ENCODE peak calls at places on chromosomes 5 and 9, in four cellular contexts. E is tibial nerve, O is heart left ventricle, G is left ventricle myocardium inferior. W is an unnamed sample.

GRCh38 chr5:142847898-142848790 is 78.0 kb downstream of the ARHGAP26 start:
- DNase-seq in E (no peak), O (no peak), G (no peak), W (no peak)

GRCh38 chr5:68548959-68549676 is 333.6 kb downstream of the PIK3R1 start:
- DNase-seq in E (no peak), O (no peak), G (no peak), W (no peak)

GRCh38 chr9:33250458-33250995 is 10.6 kb downstream of the SPINK4 start:
- DNase-seq in E (no peak), O (no peak), G (no peak), W (no peak)

GRCh38 chr5:68460147-68460760 is 244.7 kb downstream of the PIK3R1 start:
- DNase-seq in E (peak), O (peak), G (no peak), W (no peak)

GRCh38 chr5:123425444-123425843 is 2.2 kb upstream of the CEP120 start:
- DNase-seq in E (no peak), O (no peak), G (no peak), W (no peak)

GRCh38 chr5:124206540-124206939 is 539.9 kb downstream of the ZNF608 start:
- DNase-seq in E (no peak), O (no peak), G (no peak), W (no peak)

GRCh38 chr9:79570449-79571308 is 1.1 kb upstream of the TLE4 start:
- DNase-seq in E (peak), O (peak), G (peak), W (no peak)

GRCh38 chr5:378976-379742 is 57.6 kb downstream of the AHRR start:
- DNase-seq in E (no peak), O (no peak), G (no peak), W (no peak)

GRCh38 chr5:112738180-112738560 is 485 bp downstream of the APC start:
- DNase-seq in E (no peak), O (no peak), G (no peak), W (no peak)

GRCh38 chr5:14488697-14489096 is 92.9 kb upstream of the OTULINL start:
- DNase-seq in E (no peak), O (no peak), G (no peak), W (no peak)

GRCh38 chr5:14490309-14490711 is 91.3 kb upstream of the OTULINL start:
- DNase-seq in E (no peak), O (no peak), G (no peak), W (no peak)

GRCh38 chr5:14491015-14491414 is 90.6 kb upstream of the OTULINL start:
- DNase-seq in E (no peak), O (no peak), G (peak), W (no peak)

GRCh38 chr5:14487896-14488570 is 93.6 kb upstream of the OTULINL start:
- DNase-seq in E (no peak), O (no peak), G (no peak), W (no peak)

DNA sequence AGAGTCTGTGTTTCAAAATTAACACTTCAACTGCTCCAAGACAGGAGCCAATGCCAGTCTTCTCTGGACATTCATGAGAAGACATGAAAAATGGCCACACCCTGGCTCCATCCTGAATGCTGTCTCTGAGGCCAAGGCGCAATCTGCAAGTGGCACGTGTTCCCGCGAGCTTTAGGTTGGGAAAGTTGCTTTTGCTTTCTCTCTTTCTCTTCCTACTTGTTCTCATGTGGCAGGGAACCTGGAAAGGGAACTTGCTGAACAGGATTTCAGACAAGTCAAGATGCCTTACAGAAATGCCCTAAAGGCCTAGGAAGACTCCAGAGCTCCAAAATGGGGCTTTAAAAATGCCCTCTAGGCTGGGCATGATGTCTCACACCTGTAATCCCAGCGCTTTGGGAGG is 91.9 kb upstream of the OTULINL start:
- DNase-seq in E (no peak), O (no peak), G (no peak), W (no peak)
- TF ChIP-seq CTCF in E (no peak), O (no peak), G (no peak), W (no peak)

GRCh38 chr5:2748180-2748840 is 3.2 kb downstream of the IRX2 start:
- DNase-seq in E (no peak), O (no peak), G (no peak), W (no peak)

GRCh38 chr5:2744485-2744884 is 7.0 kb downstream of the IRX2 start:
- DNase-seq in E (no peak), O (no peak), G (no peak), W (no peak)

GRCh38 chr5:2747372-2748179 is 3.9 kb downstream of the IRX2 start:
- DNase-seq in E (no peak), O (no peak), G (no peak), W (no peak)

GRCh38 chr5:2748841-2749513 is 2.5 kb downstream of the IRX2 start:
- DNase-seq in E (no peak), O (no peak), G (no peak), W (no peak)

DNA sequence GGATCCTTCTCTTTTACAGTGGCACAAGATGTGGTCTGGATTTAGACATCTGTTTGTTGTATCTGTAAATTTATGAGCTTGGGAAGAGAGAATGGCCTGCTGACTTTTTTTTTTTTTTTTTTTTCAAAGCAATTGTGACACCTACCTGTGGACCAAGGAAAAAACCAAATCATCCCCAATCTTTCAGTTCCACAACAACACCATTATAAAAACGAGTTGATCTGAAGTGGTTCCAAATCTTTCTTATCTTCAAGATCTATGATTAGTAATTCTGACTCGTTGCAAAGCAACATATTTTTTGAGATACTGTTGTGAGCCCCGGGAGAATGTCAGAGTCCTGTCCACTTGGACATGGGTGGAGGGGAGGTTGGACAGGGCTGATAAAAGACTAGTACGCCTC is 4.8 kb downstream of the IRX2 start:
- DNase-seq in E (no peak), O (no peak), G (no peak), W (no peak)
- TF ChIP-seq CTCF in E (no peak), O (no peak), G (no peak), W (no peak)

DNA sequence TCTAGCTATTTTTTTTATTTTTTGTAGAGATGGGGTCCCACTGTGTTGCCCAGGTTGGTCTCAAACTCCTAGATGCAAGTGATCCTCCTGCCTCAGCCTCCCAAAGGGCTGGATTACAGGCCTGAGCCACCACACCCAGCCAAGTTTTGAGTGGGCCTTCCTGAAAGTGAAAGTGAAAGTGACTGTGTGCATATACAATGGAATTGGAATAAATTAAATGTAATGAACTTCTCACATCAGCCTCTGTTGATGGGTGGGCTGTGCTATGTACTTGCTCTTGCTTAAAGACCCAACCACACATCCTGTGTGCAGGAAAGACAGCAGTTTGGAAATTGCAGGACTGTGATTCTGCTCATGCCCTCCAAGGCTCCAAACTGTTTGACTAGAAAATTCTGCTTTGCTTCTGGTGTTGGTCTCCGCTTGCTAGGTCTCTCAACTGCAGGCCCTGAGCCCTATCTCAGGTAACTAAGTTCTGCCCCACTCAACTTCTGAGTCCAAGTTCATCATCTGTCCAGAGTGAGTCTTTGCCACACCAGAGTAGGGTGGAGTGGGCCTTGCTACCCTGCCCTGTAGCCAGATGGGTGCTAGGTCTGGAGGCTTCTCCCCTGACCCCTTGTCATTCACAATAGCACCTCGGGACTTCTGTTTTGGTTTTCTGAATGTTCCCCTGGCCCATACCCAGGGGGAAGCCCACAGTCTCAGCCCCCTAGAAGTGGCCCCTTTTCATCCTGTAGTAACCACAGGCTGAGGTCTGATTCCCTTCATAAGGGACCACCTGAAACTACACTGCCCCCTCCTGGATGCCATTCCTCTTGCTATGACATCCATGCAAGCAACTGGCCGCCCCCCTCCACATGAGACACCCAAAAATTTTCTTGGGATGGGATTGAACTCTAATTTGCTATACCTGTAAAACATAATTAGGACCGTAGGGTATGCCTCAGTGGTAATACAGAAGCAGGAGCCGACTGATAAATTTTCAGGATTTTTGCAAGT is 36.5 kb upstream of the RAD23B start:
- DNase-seq in E (no peak), O (no peak), G (no peak), W (no peak)
- TF ChIP-seq CTCF in E (no peak), O (no peak), G (no peak), W (peak)

GRCh38 chr5:7851240-7851592 is 283 bp upstream of the CFAP90 start:
- DNase-seq in E (no peak), O (no peak), G (no peak), W (no peak)

GRCh38 chr5:7850241-7850532 is 746 bp downstream of the CFAP90 start:
- DNase-seq in E (no peak), O (no peak), G (no peak), W (no peak)

GRCh38 chr5:7848296-7848695 is 2.6 kb downstream of the CFAP90 start:
- DNase-seq in E (no peak), O (no peak), G (no peak), W (no peak)

GRCh38 chr5:7850533-7851239 is at the start of gene CFAP90:
- DNase-seq in E (no peak), O (peak), G (peak), W (no peak)

DNA sequence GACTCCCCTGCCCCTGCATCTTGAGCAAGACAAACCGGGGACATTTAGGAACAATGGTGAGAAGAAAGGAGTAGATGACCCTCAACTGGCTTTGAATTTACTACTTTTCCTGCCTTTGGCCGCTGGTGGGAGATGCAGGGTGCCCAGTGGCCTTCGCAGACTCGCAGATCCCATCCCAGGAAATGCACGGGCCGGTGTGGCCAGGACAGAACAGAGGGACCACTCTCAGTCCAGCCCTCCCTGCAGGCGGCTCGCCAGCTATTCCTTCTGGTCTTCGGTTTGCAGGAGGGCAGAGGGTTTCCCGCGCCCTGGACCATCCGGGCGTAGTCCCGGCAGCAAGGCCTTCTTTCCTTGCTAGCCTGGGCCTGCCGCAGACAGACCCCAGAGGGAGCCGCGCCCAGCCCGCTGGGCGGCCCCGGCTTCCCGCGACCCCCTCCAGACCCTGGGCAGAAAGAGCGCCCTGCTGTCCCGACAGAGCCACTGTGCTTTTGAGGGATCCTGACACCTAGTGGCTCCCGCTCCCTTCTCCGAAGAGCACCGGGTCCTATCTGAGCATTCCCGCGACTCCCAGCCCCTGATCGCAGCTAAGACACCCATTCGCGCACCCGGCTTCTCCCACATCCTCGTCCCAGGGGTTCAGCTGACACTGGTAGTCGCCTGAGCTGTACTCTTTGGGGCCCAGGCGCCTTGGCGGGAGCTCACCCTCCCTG is 1.2 kb downstream of the CFAP90 start:
- DNase-seq in E (no peak), O (no peak), G (no peak), W (no peak)
- TF ChIP-seq CTCF in E (peak), O (peak), G (peak), W (peak)

W was measured in D721Med.